ENCODE peak calls at places on chromosomes 3 and 15, in eight cellular contexts. One of them, this sample, is unnamed.

GRCh38 chr3:121592856-121593702 is at the start of gene FBXO40:
- DNase-seq in left lung: no peak
- DNase-seq in progenitor cell of endocrine pancreas: no peak
- DNase-seq in tibial nerve: no peak
- DNase-seq in neural crest cell: no peak
- DNase-seq in thoracic aorta: no peak
- DNase-seq in keratinocyte: no peak
- DNase-seq in glutamatergic neuron: peak
- DNase-seq in this sample: no peak

GRCh38 chr3:73572371-73572770 is 52.4 kb downstream of the PDZRN3 start:
- DNase-seq in left lung: no peak
- DNase-seq in progenitor cell of endocrine pancreas: no peak
- DNase-seq in tibial nerve: no peak
- DNase-seq in neural crest cell: no peak
- DNase-seq in thoracic aorta: no peak
- DNase-seq in keratinocyte: no peak
- DNase-seq in glutamatergic neuron: no peak
- DNase-seq in this sample: no peak

GRCh38 chr3:171193693-171194092 is 167.2 kb upstream of the SLC2A2 start:
- DNase-seq in left lung: no peak
- DNase-seq in progenitor cell of endocrine pancreas: no peak
- DNase-seq in tibial nerve: no peak
- DNase-seq in neural crest cell: no peak
- DNase-seq in thoracic aorta: no peak
- DNase-seq in keratinocyte: no peak
- DNase-seq in glutamatergic neuron: no peak
- DNase-seq in this sample: no peak

GRCh38 chr15:69080203-69080957 is 65.9 kb downstream of the NOX5 start:
- DNase-seq in left lung: no peak
- DNase-seq in progenitor cell of endocrine pancreas: no peak
- DNase-seq in tibial nerve: no peak
- DNase-seq in neural crest cell: no peak
- DNase-seq in thoracic aorta: no peak
- DNase-seq in keratinocyte: no peak
- DNase-seq in glutamatergic neuron: no peak
- DNase-seq in this sample: no peak

GRCh38 chr3:151169700-151170224 is 33.3 kb downstream of the GPR171 start:
- DNase-seq in left lung: peak
- DNase-seq in progenitor cell of endocrine pancreas: no peak
- DNase-seq in tibial nerve: no peak
- DNase-seq in neural crest cell: no peak
- DNase-seq in thoracic aorta: no peak
- DNase-seq in keratinocyte: no peak
- DNase-seq in glutamatergic neuron: no peak
- DNase-seq in this sample: peak

GRCh38 chr15:31501074-31501473 is 174.4 kb downstream of the KLF13 start:
- DNase-seq in left lung: no peak
- DNase-seq in progenitor cell of endocrine pancreas: no peak
- DNase-seq in tibial nerve: no peak
- DNase-seq in neural crest cell: no peak
- DNase-seq in thoracic aorta: no peak
- DNase-seq in keratinocyte: no peak
- DNase-seq in glutamatergic neuron: no peak
- DNase-seq in this sample: no peak

GRCh38 chr15:80351211-80351610 is 53.0 kb upstream of the ARNT2 start:
- DNase-seq in left lung: no peak
- DNase-seq in progenitor cell of endocrine pancreas: no peak
- DNase-seq in tibial nerve: no peak
- DNase-seq in neural crest cell: no peak
- DNase-seq in thoracic aorta: no peak
- DNase-seq in keratinocyte: no peak
- DNase-seq in glutamatergic neuron: no peak
- DNase-seq in this sample: no peak

GRCh38 chr3:180789774-180790173 is 110.5 kb upstream of the CCDC39 start:
- DNase-seq in left lung: no peak
- DNase-seq in progenitor cell of endocrine pancreas: no peak
- DNase-seq in tibial nerve: no peak
- DNase-seq in neural crest cell: no peak
- DNase-seq in thoracic aorta: no peak
- DNase-seq in keratinocyte: no peak
- DNase-seq in glutamatergic neuron: no peak
- DNase-seq in this sample: no peak

GRCh38 chr3:28922376-28922775 is 358.5 kb upstream of the RBMS3 start:
- DNase-seq in left lung: no peak
- DNase-seq in progenitor cell of endocrine pancreas: no peak
- DNase-seq in tibial nerve: no peak
- DNase-seq in neural crest cell: no peak
- DNase-seq in thoracic aorta: no peak
- DNase-seq in keratinocyte: no peak
- DNase-seq in glutamatergic neuron: no peak
- DNase-seq in this sample: no peak

GRCh38 chr3:28915711-28916481 is 365.0 kb upstream of the RBMS3 start:
- DNase-seq in left lung: no peak
- DNase-seq in progenitor cell of endocrine pancreas: no peak
- DNase-seq in tibial nerve: no peak
- DNase-seq in neural crest cell: no peak
- DNase-seq in thoracic aorta: no peak
- DNase-seq in keratinocyte: no peak
- DNase-seq in glutamatergic neuron: peak
- DNase-seq in this sample: no peak

GRCh38 chr3:28917895-28918294 is 363.0 kb upstream of the RBMS3 start:
- DNase-seq in left lung: no peak
- DNase-seq in progenitor cell of endocrine pancreas: no peak
- DNase-seq in tibial nerve: no peak
- DNase-seq in neural crest cell: no peak
- DNase-seq in thoracic aorta: no peak
- DNase-seq in keratinocyte: no peak
- DNase-seq in glutamatergic neuron: no peak
- DNase-seq in this sample: no peak

GRCh38 chr3:28912120-28912885 is 368.6 kb upstream of the RBMS3 start:
- DNase-seq in left lung: no peak
- DNase-seq in progenitor cell of endocrine pancreas: no peak
- DNase-seq in tibial nerve: no peak
- DNase-seq in neural crest cell: no peak
- DNase-seq in thoracic aorta: no peak
- DNase-seq in keratinocyte: no peak
- DNase-seq in glutamatergic neuron: no peak
- DNase-seq in this sample: no peak

GRCh38 chr3:28916713-28917499 is 364.0 kb upstream of the RBMS3 start:
- DNase-seq in left lung: peak
- DNase-seq in progenitor cell of endocrine pancreas: no peak
- DNase-seq in tibial nerve: peak
- DNase-seq in neural crest cell: peak
- DNase-seq in thoracic aorta: peak
- DNase-seq in keratinocyte: no peak
- DNase-seq in glutamatergic neuron: no peak
- DNase-seq in this sample: no peak
- TF ChIP-seq CTCF in left lung: peak
- TF ChIP-seq CTCF in progenitor cell of endocrine pancreas: peak
- TF ChIP-seq CTCF in tibial nerve: peak
- TF ChIP-seq CTCF in neural crest cell: no peak
- TF ChIP-seq CTCF in thoracic aorta: peak
- TF ChIP-seq CTCF in keratinocyte: peak
- TF ChIP-seq CTCF in glutamatergic neuron: no peak
- TF ChIP-seq CTCF in this sample: peak

GRCh38 chr15:79167776-79168175 is 77.2 kb upstream of the RASGRF1 start:
- DNase-seq in left lung: no peak
- DNase-seq in progenitor cell of endocrine pancreas: no peak
- DNase-seq in tibial nerve: no peak
- DNase-seq in neural crest cell: no peak
- DNase-seq in thoracic aorta: no peak
- DNase-seq in keratinocyte: no peak
- DNase-seq in glutamatergic neuron: no peak
- DNase-seq in this sample: no peak

GRCh38 chr15:79170256-79170664 is 79.7 kb upstream of the RASGRF1 start:
- DNase-seq in left lung: no peak
- DNase-seq in progenitor cell of endocrine pancreas: no peak
- DNase-seq in tibial nerve: no peak
- DNase-seq in neural crest cell: no peak
- DNase-seq in thoracic aorta: no peak
- DNase-seq in keratinocyte: no peak
- DNase-seq in glutamatergic neuron: no peak
- DNase-seq in this sample: no peak

GRCh38 chr15:79166311-79166955 is 75.9 kb upstream of the RASGRF1 start:
- DNase-seq in left lung: no peak
- DNase-seq in progenitor cell of endocrine pancreas: no peak
- DNase-seq in tibial nerve: no peak
- DNase-seq in neural crest cell: no peak
- DNase-seq in thoracic aorta: no peak
- DNase-seq in keratinocyte: no peak
- DNase-seq in glutamatergic neuron: no peak
- DNase-seq in this sample: no peak

GRCh38 chr15:79169531-79170123 is 79.0 kb upstream of the RASGRF1 start:
- DNase-seq in left lung: no peak
- DNase-seq in progenitor cell of endocrine pancreas: no peak
- DNase-seq in tibial nerve: no peak
- DNase-seq in neural crest cell: no peak
- DNase-seq in thoracic aorta: no peak
- DNase-seq in keratinocyte: no peak
- DNase-seq in glutamatergic neuron: no peak
- DNase-seq in this sample: no peak

DNA sequence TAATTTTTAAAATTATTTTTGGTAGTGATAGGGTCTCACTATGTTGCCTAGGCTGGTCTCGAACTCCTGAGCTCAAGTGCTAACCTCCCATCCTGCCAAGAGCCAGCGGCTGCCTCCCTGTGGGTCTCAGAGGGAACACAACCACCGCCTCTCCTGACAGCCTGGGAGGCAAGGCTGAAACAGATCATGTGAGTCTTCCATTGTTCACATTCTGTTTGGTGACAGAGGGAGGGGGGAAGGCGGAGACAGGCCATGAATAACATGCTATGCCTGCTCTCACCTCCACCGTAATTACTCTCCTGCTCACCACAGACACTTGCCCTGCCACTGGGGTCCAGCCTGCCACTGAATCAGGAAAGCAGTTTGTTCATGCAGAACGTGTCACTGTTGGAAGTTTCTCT is 78.3 kb upstream of the RASGRF1 start:
- DNase-seq in left lung: no peak
- DNase-seq in progenitor cell of endocrine pancreas: peak
- DNase-seq in tibial nerve: no peak
- DNase-seq in neural crest cell: no peak
- DNase-seq in thoracic aorta: no peak
- DNase-seq in keratinocyte: no peak
- DNase-seq in glutamatergic neuron: peak
- DNase-seq in this sample: no peak
- TF ChIP-seq CTCF in left lung: no peak
- TF ChIP-seq CTCF in progenitor cell of endocrine pancreas: peak
- TF ChIP-seq CTCF in tibial nerve: no peak
- TF ChIP-seq CTCF in neural crest cell: peak
- TF ChIP-seq CTCF in thoracic aorta: no peak
- TF ChIP-seq CTCF in keratinocyte: peak
- TF ChIP-seq CTCF in glutamatergic neuron: no peak
- TF ChIP-seq CTCF in this sample: no peak

GRCh38 chr15:72196409-72197044 is 1.1 kb downstream of the GRAMD2A start:
- DNase-seq in left lung: no peak
- DNase-seq in progenitor cell of endocrine pancreas: no peak
- DNase-seq in tibial nerve: no peak
- DNase-seq in neural crest cell: no peak
- DNase-seq in thoracic aorta: no peak
- DNase-seq in keratinocyte: no peak
- DNase-seq in glutamatergic neuron: no peak
- DNase-seq in this sample: no peak

GRCh38 chr15:72199721-72200212 is 2.2 kb upstream of the GRAMD2A start:
- DNase-seq in left lung: peak
- DNase-seq in progenitor cell of endocrine pancreas: peak
- DNase-seq in tibial nerve: peak
- DNase-seq in neural crest cell: peak
- DNase-seq in thoracic aorta: no peak
- DNase-seq in keratinocyte: peak
- DNase-seq in glutamatergic neuron: peak
- DNase-seq in this sample: peak

GRCh38 chr15:72197045-72197459 is 535 bp downstream of the GRAMD2A start:
- DNase-seq in left lung: no peak
- DNase-seq in progenitor cell of endocrine pancreas: no peak
- DNase-seq in tibial nerve: no peak
- DNase-seq in neural crest cell: no peak
- DNase-seq in thoracic aorta: no peak
- DNase-seq in keratinocyte: no peak
- DNase-seq in glutamatergic neuron: no peak
- DNase-seq in this sample: no peak

GRCh38 chr15:72198410-72199270 is 1.1 kb upstream of the GRAMD2A start:
- DNase-seq in left lung: peak
- DNase-seq in progenitor cell of endocrine pancreas: no peak
- DNase-seq in tibial nerve: no peak
- DNase-seq in neural crest cell: no peak
- DNase-seq in thoracic aorta: no peak
- DNase-seq in keratinocyte: no peak
- DNase-seq in glutamatergic neuron: no peak
- DNase-seq in this sample: no peak

DNA sequence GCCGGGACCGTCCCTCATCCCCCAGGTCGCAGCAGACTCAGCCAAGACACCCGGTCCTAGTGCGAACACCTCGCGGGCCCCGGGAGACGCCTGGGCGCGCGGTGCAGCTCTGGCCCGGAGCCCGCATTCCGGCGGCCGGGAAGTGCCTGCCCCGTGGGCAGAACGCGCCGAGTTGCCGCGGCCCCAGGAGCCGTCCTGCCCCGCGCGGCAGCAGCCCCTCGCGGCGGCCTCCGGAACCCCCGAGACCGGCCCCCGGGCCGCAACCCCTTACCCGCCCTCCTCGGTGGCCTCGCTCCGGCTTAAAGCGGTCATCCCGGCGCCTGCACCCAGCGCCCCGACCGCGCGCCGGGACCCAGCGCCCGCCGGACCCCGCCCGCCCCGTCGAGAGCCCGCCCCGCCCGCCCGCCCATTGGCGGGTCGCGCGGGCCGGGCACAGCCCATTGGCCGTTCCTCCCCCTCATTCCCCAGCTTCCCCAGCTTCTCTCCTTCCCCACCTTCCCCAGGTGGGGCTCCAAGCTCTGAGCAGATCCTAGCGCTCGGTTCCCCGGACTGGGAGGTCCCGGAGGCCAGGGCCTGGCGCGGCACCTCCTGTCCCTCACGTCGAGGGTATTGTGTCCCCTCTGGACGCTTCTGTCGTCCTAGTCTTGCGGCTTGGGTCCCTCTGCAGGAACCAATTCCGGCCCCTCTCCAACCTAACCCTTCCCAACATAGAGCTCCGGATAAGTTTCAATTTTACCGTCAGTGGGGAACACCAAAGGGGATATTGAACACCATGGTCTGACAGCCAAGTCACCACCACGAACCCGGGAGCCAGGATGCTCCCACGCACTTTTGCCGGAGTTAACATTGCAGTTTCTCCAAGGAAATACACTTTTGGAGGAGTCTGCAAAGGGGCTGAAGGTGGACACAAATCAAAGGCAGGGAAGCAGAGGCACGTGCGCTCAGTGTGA is at the start of gene GRAMD2A:
- DNase-seq in left lung: peak
- DNase-seq in progenitor cell of endocrine pancreas: no peak
- DNase-seq in tibial nerve: no peak
- DNase-seq in neural crest cell: no peak
- DNase-seq in thoracic aorta: no peak
- DNase-seq in keratinocyte: no peak
- DNase-seq in glutamatergic neuron: peak
- DNase-seq in this sample: no peak
- TF ChIP-seq CTCF in left lung: no peak
- TF ChIP-seq CTCF in progenitor cell of endocrine pancreas: peak
- TF ChIP-seq CTCF in tibial nerve: no peak
- TF ChIP-seq CTCF in neural crest cell: no peak
- TF ChIP-seq CTCF in thoracic aorta: peak
- TF ChIP-seq CTCF in keratinocyte: no peak
- TF ChIP-seq CTCF in glutamatergic neuron: no peak
- TF ChIP-seq CTCF in this sample: no peak

DNA sequence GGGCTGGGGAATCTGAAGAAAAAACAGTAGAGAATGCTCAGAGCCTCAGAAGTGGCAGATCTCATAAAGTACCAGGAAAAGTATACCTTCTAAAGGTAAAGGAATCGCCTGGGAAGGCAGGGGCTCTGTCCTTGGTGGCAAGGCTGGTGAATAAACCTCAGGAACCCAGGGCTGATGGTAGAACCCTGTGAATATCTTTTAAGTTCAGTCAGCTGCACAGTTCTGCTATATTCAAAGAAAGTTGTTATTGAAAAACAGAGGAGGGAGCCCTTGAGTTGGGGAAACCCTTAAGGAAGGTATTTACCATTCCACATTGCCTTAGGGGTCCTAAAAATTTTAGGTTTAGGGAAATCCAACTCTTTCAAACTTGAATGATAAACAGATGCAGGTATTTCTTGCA is 31.2 kb downstream of the ZPLD1 start:
- DNase-seq in left lung: no peak
- DNase-seq in progenitor cell of endocrine pancreas: no peak
- DNase-seq in tibial nerve: no peak
- DNase-seq in neural crest cell: no peak
- DNase-seq in thoracic aorta: no peak
- DNase-seq in keratinocyte: no peak
- DNase-seq in glutamatergic neuron: no peak
- DNase-seq in this sample: no peak
- TF ChIP-seq CTCF in left lung: no peak
- TF ChIP-seq CTCF in progenitor cell of endocrine pancreas: peak
- TF ChIP-seq CTCF in tibial nerve: no peak
- TF ChIP-seq CTCF in neural crest cell: no peak
- TF ChIP-seq CTCF in thoracic aorta: no peak
- TF ChIP-seq CTCF in keratinocyte: no peak
- TF ChIP-seq CTCF in glutamatergic neuron: no peak
- TF ChIP-seq CTCF in this sample: no peak